ENCODE peak calls at places on chromosomes 5 and 9, in nine cellular contexts. H, X, F, B, I, Q, Z, R and V are unnamed samples.

GRCh38 chr5:37717613-37718431 is 122.0 kb downstream of the GDNF start:
- DNase-seq in I (no peak), H (peak; percentile 90), R (peak; percentile 94), Z (no peak), F (no peak), B (peak; percentile 69), X (no peak), Q (peak; percentile 36), V (no peak)

GRCh38 chr5:172113036-172113435 is 75.0 kb downstream of the STK10 start:
- DNase-seq in H (no peak), B (no peak), I (peak; percentile 72), F (peak; percentile 87), X (no peak), Q (no peak), Z (peak; percentile 88), R (no peak), V (no peak)

GRCh38 chr5:43643327-43643726 is 40.3 kb downstream of the NNT start:
- DNase-seq in Z (no peak), I (no peak), X (no peak), R (no peak), Q (no peak), B (no peak), H (no peak), F (no peak), V (no peak)

GRCh38 chr9:130345009-130345992 is 79.7 kb downstream of the HMCN2 start:
- DNase-seq in Q (no peak), B (no peak), R (no peak), H (no peak), F (peak; percentile 51), I (no peak), X (no peak), Z (no peak), V (no peak)

GRCh38 chr9:98285446-98285845 is 30.0 kb upstream of the TBC1D2 start:
- DNase-seq in H (no peak), R (no peak), I (no peak), X (no peak), B (no peak), F (no peak), Z (no peak), Q (no peak), V (no peak)

GRCh38 chr5:25641140-25641539 is 996.4 kb upstream of the CDH10 start:
- DNase-seq in I (no peak), B (no peak), X (no peak), R (no peak), F (no peak), Q (no peak), Z (no peak), H (no peak), V (no peak)

GRCh38 chr9:111451570-111451969 is 32.6 kb downstream of the ECPAS start:
- DNase-seq in X (no peak), F (no peak), Q (no peak), Z (no peak), R (no peak), I (no peak), H (no peak), B (no peak), V (no peak)

GRCh38 chr9:81661339-81661738 is 28.0 kb downstream of the TLE1 start:
- DNase-seq in X (no peak), R (no peak), H (no peak), F (no peak), Z (no peak), I (no peak), B (no peak), Q (no peak), V (no peak)

GRCh38 chr9:98185611-98186171 is 6.7 kb downstream of the CORO2A start:
- DNase-seq in Q (no peak), B (no peak), X (peak; percentile 71), Z (no peak), F (peak; percentile 79), R (no peak), I (no peak), H (no peak), V (no peak)

GRCh38 chr5:141439411-141440141 is 9.3 kb downstream of the PCDHGA12 start:
- DNase-seq in R (no peak), Z (no peak), Q (no peak), H (no peak), B (no peak), X (peak; percentile 26), F (no peak), I (no peak), V (no peak)

GRCh38 chr9:115016369-115016768 is 86.0 kb upstream of the TNFSF8 start:
- DNase-seq in I (no peak), R (no peak), H (no peak), F (no peak), X (no peak), B (no peak), Q (no peak), Z (no peak), V (no peak)

GRCh38 chr5:181205735-181206401 is 872 bp upstream of the TRIM7 start:
- DNase-seq in R (no peak), I (no peak), X (no peak), B (peak; percentile 53), Z (peak; percentile 61), H (no peak), Q (peak; percentile 42), F (no peak), V (peak; percentile 20)

GRCh38 chr5:123209163-123210013 is 120.3 kb downstream of the PRDM6 start:
- DNase-seq in H (peak; percentile 93), X (peak; percentile 35), Q (no peak), B (no peak), Z (peak; percentile 9), I (no peak), R (peak; percentile 79), F (no peak), V (no peak)

GRCh38 chr5:115418788-115419187 is 122.3 kb upstream of the CCDC112 start:
- DNase-seq in Z (no peak), I (no peak), R (no peak), Q (no peak), H (peak; percentile 45), F (no peak), B (no peak), X (no peak), V (no peak)

GRCh38 chr9:77663754-77664153 is 15.6 kb upstream of the GNA14 start:
- DNase-seq in F (no peak), H (peak; percentile 6), Q (peak; percentile 48), R (no peak), I (no peak), Z (no peak), B (no peak), X (peak; percentile 74), V (no peak)

GRCh38 chr5:90484540-90484939 is 9.9 kb downstream of the POLR3G start:
- DNase-seq in I (no peak), B (no peak), H (no peak), Q (no peak), F (no peak), X (no peak), R (no peak), Z (no peak), V (no peak)

GRCh38 chr9:91047529-91047928 is 245.9 kb downstream of the SYK start:
- DNase-seq in R (no peak), I (peak; percentile 46), Z (no peak), X (no peak), H (peak; percentile 34), F (no peak), Q (no peak), B (no peak), V (no peak)

GRCh38 chr5:39191216-39191615 is 28.1 kb downstream of the FYB1 start:
- DNase-seq in I (no peak), B (no peak), F (no peak), H (no peak), Q (no peak), X (peak; percentile 4), Z (no peak), R (no peak), V (no peak)

GRCh38 chr9:95874989-95875304 is 544 bp upstream of the ERCC6L2 start:
- DNase-seq in B (peak; percentile 76), Z (no peak), X (peak; percentile 68), F (peak; percentile 91), I (peak; percentile 58), H (peak; percentile 51), R (peak; percentile 32), Q (peak; percentile 74), V (peak; percentile 26)

GRCh38 chr9:37408933-37409710 is 13.4 kb upstream of the GRHPR start:
- DNase-seq in X (no peak), R (peak; percentile 31), Z (no peak), I (peak; percentile 89), Q (no peak), F (peak; percentile 95), B (no peak), H (no peak), V (no peak)

GRCh38 chr5:143693691-143694252 is 118.2 kb upstream of the HMHB1 start:
- DNase-seq in B (no peak), R (no peak), F (no peak), H (no peak), X (no peak), Q (no peak), I (no peak), Z (no peak), V (no peak)

GRCh38 chr9:128635266-128636023 is 21.2 kb downstream of the DYNC2I2 start:
- DNase-seq in X (peak; percentile 99), I (no peak), R (peak; percentile 98), Z (peak; percentile 23), Q (peak; percentile 94), B (peak; percentile 92), F (peak; percentile 85), H (peak; percentile 97), V (peak; percentile 45)

GRCh38 chr5:10307206-10308148 is at the start of gene CMBL:
- DNase-seq in X (peak; percentile 61), Q (peak; percentile 65), B (peak; percentile 85), I (no peak), Z (peak; percentile 83), H (peak; percentile 85), F (peak; percentile 84), R (peak; percentile 56), V (peak; percentile 39)

GRCh38 chr9:107020040-107020530 is 157.1 kb downstream of the ZNF462 start:
- DNase-seq in Q (no peak), R (peak; percentile 96), I (no peak), X (peak; percentile 87), Z (no peak), B (no peak), F (no peak), H (peak; percentile 70), V (no peak)

GRCh38 chr9:34227445-34227844 is 48.6 kb downstream of the UBAP1 start:
- DNase-seq in H (no peak), R (no peak), I (no peak), F (no peak), X (peak; percentile 46), Z (no peak), B (no peak), Q (no peak), V (no peak)

GRCh38 chr5:39502704-39503103 is 77.9 kb upstream of the DAB2 start:
- DNase-seq in F (no peak), Q (peak; percentile 29), Z (no peak), X (no peak), I (no peak), R (no peak), B (no peak), H (no peak), V (no peak)